ENCODE peak calls at places on chromosome 13, in seven cellular contexts. D is H9, V is neuronal stem cell, Q is mesenchymal stem cell, S is H1, U is IMR-90, J is trophoblast cell. O is an unnamed sample.

GRCh38 chr13:111211789-111212516 is 96.8 kb downstream of the ARHGEF7 start:
- DNase-seq in U (peak; percentile 33), Q (peak; percentile 31), V (no peak), J (peak; percentile 65), D (peak; percentile 52), S (peak; percentile 57), O (peak; percentile 96)

GRCh38 chr13:28475916-28476725 is 18.8 kb downstream of the FLT1 start:
- DNase-seq in Q (peak; percentile 92), J (peak; percentile 46), S (no peak), D (no peak), U (peak; percentile 97), V (no peak), O (peak; percentile 52)

GRCh38 chr13:44879452-44880058 is 109.7 kb downstream of the NUFIP1 start:
- DNase-seq in U (peak; percentile 64), S (no peak), Q (peak; percentile 42), V (no peak), J (peak; percentile 38), D (no peak), O (peak; percentile 67)

GRCh38 chr13:61095885-61096284 is 319.8 kb downstream of the PCDH20 start:
- DNase-seq in S (no peak), J (no peak), V (no peak), U (no peak), Q (no peak), D (no peak), O (no peak)

GRCh38 chr13:84810781-84811180 is 928.5 kb upstream of the SLITRK1 start:
- DNase-seq in J (no peak), D (no peak), S (no peak), V (no peak), Q (no peak), U (no peak), O (peak; percentile 78)

GRCh38 chr13:100828226-100828625 is 153.6 kb upstream of the TMTC4 start:
- DNase-seq in U (no peak), V (no peak), S (peak; percentile 3), D (peak; percentile 36), Q (no peak), J (no peak), O (peak; percentile 77)

GRCh38 chr13:71513414-71514063 is 353.5 kb downstream of the DACH1 start:
- DNase-seq in V (no peak), Q (no peak), D (no peak), U (no peak), J (no peak), S (no peak), O (no peak)

GRCh38 chr13:77696863-77697207 is 652 bp upstream of the SLAIN1 start:
- DNase-seq in V (no peak), U (no peak), D (no peak), Q (no peak), S (no peak), J (no peak), O (no peak)

GRCh38 chr13:33274264-33274663 is 11.3 kb downstream of the STARD13 start:
- DNase-seq in Q (no peak), U (no peak), V (no peak), D (no peak), J (peak; percentile 30), S (no peak), O (peak; percentile 28)

GRCh38 chr13:39515231-39515630 is 87.8 kb downstream of the LHFPL6 start:
- DNase-seq in J (no peak), D (no peak), Q (no peak), S (no peak), U (no peak), V (no peak), O (peak; percentile 79)

GRCh38 chr13:68784275-68784674 is 1323.4 kb upstream of the ATXN8OS start:
- DNase-seq in U (no peak), Q (no peak), J (no peak), S (no peak), D (no peak), V (no peak), O (no peak)

GRCh38 chr13:107881362-107881761 is 334.0 kb downstream of the LIG4 start:
- DNase-seq in U (peak; percentile 76), J (no peak), S (no peak), Q (no peak), D (no peak), V (no peak), O (no peak)

GRCh38 chr13:73341748-73342147 is 282.9 kb downstream of the KLF5 start:
- DNase-seq in V (no peak), S (no peak), D (peak; percentile 30), J (peak; percentile 25), Q (peak; percentile 47), U (peak; percentile 44), O (peak; percentile 62)

GRCh38 chr13:43153436-43154082 is 130.2 kb downstream of the DNAJC15 start:
- DNase-seq in V (no peak), S (no peak), J (peak; percentile 94), Q (peak; percentile 82), D (no peak), U (peak; percentile 44), O (peak; percentile 91)

GRCh38 chr13:44040070-44040753 is 160.5 kb downstream of the LACC1 start:
- DNase-seq in S (no peak), D (no peak), V (no peak), U (peak; percentile 54), J (no peak), Q (peak; percentile 73), O (no peak)

GRCh38 chr13:19052931-19053330 is 128.7 kb downstream of the TUBA3C start:
- DNase-seq in S (no peak), J (no peak), U (no peak), V (no peak), D (no peak), Q (no peak), O (no peak)

GRCh38 chr13:24502567-24503375 is 9.8 kb downstream of the PARP4 start:
- DNase-seq in Q (peak; percentile 69), V (peak; percentile 24), S (no peak), J (peak; percentile 6), U (peak; percentile 53), D (no peak), O (peak; percentile 58)

GRCh38 chr13:44575741-44576395 is at the start of gene TSC22D1:
- DNase-seq in V (no peak), S (no peak), U (peak; percentile 56), J (peak; percentile 10), Q (peak; percentile 66), D (peak; percentile 33), O (peak; percentile 57)

GRCh38 chr13:32175943-32176342 is 139.2 kb downstream of the ZAR1L start:
- DNase-seq in S (no peak), U (no peak), V (no peak), D (no peak), Q (no peak), J (no peak), O (no peak)

GRCh38 chr13:49062297-49062896 is 86.7 kb downstream of the FNDC3A start:
- DNase-seq in V (no peak), J (peak; percentile 23), D (no peak), Q (no peak), S (no peak), U (peak; percentile 15), O (no peak)

GRCh38 chr13:33577037-33577436 is 240.9 kb upstream of the RFC3 start:
- DNase-seq in S (no peak), J (no peak), U (peak; percentile 2), D (no peak), Q (no peak), V (no peak), O (no peak)

GRCh38 chr13:85806553-85807175 is 7.4 kb upstream of the SLITRK6 start:
- DNase-seq in V (peak; percentile 24), Q (peak; percentile 57), D (no peak), S (no peak), J (no peak), U (peak; percentile 61), O (peak; percentile 40)

GRCh38 chr13:73390100-73390499 is 331.3 kb downstream of the KLF5 start:
- DNase-seq in Q (no peak), V (no peak), D (no peak), J (no peak), S (no peak), U (no peak), O (no peak)

GRCh38 chr13:114101325-114101821 is 31.1 kb downstream of the RASA3 start:
- DNase-seq in S (no peak), U (no peak), J (no peak), Q (peak; percentile 41), D (no peak), V (no peak), O (no peak)
- H2AK5ac ChIP-seq in S (no peak overlapping the region), U (peak overlapping the region; percentile 24), J (no peak overlapping the region), Q (peak overlapping the region; percentile 72), D (no peak overlapping the region), V (peak overlapping the region; percentile 96), O (no peak overlapping the region)

GRCh38 chr13:35766663-35767062 is 290.2 kb upstream of the MAB21L1 start:
- DNase-seq in S (no peak), U (no peak), Q (no peak), V (no peak), D (no peak), J (no peak), O (no peak)

GRCh38 chr13:35763805-35764170 is 287.3 kb upstream of the MAB21L1 start:
- DNase-seq in J (no peak), V (no peak), U (no peak), Q (no peak), S (no peak), D (no peak), O (no peak)

GRCh38 chr13:35765941-35766340 is 289.5 kb upstream of the MAB21L1 start:
- DNase-seq in Q (no peak), U (no peak), S (no peak), J (no peak), D (no peak), V (no peak), O (no peak)

GRCh38 chr13:35764359-35765015 is 288.0 kb upstream of the MAB21L1 start:
- DNase-seq in Q (no peak), J (no peak), V (no peak), S (no peak), D (no peak), U (no peak), O (no peak)

GRCh38 chr13:35765387-35765786 is 288.9 kb upstream of the MAB21L1 start:
- DNase-seq in D (no peak), U (no peak), J (no peak), S (no peak), Q (no peak), V (no peak), O (peak; percentile 56)
- H2AK5ac ChIP-seq in D (no peak overlapping the region), U (no peak overlapping the region), J (no peak overlapping the region), S (no peak overlapping the region), Q (no peak overlapping the region), V (no peak overlapping the region), O (no peak overlapping the region)

GRCh38 chr13:79538757-79539156 is 57.8 kb downstream of the NDFIP2 start:
- DNase-seq in V (no peak), U (no peak), D (no peak), S (no peak), Q (no peak), J (no peak), O (no peak)
- H2AK5ac ChIP-seq in V (no peak overlapping the region), U (no peak overlapping the region), D (no peak overlapping the region), S (no peak overlapping the region), Q (no peak overlapping the region), J (no peak overlapping the region), O (no peak overlapping the region)

DNA sequence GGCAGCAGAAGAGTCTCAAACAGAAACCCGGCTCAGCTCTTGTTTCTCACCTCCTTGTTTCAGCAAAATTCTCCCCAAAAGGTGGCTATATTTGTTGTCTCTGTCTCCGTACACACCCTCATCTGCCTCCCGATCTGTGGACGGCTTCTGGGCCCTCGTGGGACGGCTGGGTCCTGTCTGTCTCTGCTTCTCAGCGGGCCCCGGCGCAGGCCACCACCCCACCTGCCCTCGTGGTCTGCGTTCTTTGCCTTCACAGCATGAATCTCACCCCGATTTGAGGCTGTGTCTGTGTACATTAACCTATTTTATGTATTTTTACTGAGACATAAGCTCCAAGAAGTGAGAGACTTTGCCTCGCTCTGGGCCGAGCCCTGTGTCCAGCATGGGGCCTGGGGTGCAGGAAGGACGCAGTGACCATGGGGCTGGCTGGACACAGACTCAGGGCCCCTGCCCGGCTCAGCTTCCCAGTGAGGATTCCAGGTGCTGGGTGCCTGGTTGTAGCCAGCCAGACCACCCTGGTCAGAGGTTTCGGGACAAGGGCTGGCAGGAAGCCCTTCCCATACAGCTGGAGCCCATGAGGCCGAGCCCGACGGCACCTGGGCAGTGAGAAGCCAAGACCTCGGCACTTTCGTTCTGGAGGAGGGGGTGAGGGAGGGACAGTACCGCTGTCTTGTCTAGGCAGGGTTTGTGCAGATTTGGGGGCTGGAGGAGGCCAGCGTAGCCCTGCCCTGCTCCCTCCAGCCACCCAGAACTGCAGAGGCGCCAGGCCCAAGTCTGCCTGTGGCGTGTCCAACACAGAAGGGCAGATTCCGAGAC is 78.5 kb upstream of the MCF2L start:
- DNase-seq in D (no peak), V (no peak), J (no peak), U (no peak), S (no peak), Q (no peak), O (no peak)
- H2AK5ac ChIP-seq in D (no peak overlapping the region), V (peak overlapping the region; percentile 90), J (no peak overlapping the region), U (no peak overlapping the region), S (no peak overlapping the region), Q (peak overlapping the region; percentile 6), O (peak overlapping the region; percentile 38)

O was measured in mesendoderm.